ENCODE peak calls at places on chromosomes 4 and X, in six cellular contexts. One of them, this sample, is unnamed.

GRCh38 chr4:140315032-140315826 is 58.2 kb upstream of the SCOC start:
- DNase-seq in K562: no peak
- DNase-seq in HepG2: no peak
- DNase-seq in GM23338: no peak
- DNase-seq in HCT116: no peak
- DNase-seq in A549: no peak
- DNase-seq in this sample: no peak

GRCh38 chr4:21117771-21118170 is 417.5 kb downstream of the PACRGL start:
- DNase-seq in HCT116: no peak
- DNase-seq in K562: no peak
- DNase-seq in HepG2: no peak
- DNase-seq in A549: no peak
- DNase-seq in GM23338: no peak
- DNase-seq in this sample: no peak

GRCh38 chr4:63788271-63788670 is 621.0 kb downstream of the TECRL start:
- DNase-seq in HepG2: no peak
- DNase-seq in A549: no peak
- DNase-seq in K562: no peak
- DNase-seq in HCT116: no peak
- DNase-seq in GM23338: no peak
- DNase-seq in this sample: no peak

GRCh38 chr4:47784222-47784621 is 53.6 kb downstream of the CORIN start:
- DNase-seq in A549: no peak
- DNase-seq in HCT116: no peak
- DNase-seq in K562: no peak
- DNase-seq in HepG2: no peak
- DNase-seq in GM23338: no peak
- DNase-seq in this sample: no peak

GRCh38 chr4:45155081-45155777 is 428.9 kb upstream of the GNPDA2 start:
- DNase-seq in K562: no peak
- DNase-seq in HCT116: no peak
- DNase-seq in GM23338: no peak
- DNase-seq in HepG2: no peak
- DNase-seq in A549: no peak
- DNase-seq in this sample: no peak

GRCh38 chr4:76597423-76597979 is 162.5 kb downstream of the SHROOM3 start:
- DNase-seq in K562: no peak
- DNase-seq in HepG2: no peak
- DNase-seq in GM23338: no peak
- DNase-seq in HCT116: no peak
- DNase-seq in A549: no peak
- DNase-seq in this sample: no peak

GRCh38 chrX:51420610-51421009 is 75.8 kb downstream of the NUDT11 start:
- DNase-seq in HepG2: peak; percentile 5
- DNase-seq in GM23338: peak; percentile 72
- DNase-seq in A549: peak; percentile 43
- DNase-seq in K562: peak; percentile 17
- DNase-seq in HCT116: peak; percentile 23
- DNase-seq in this sample: peak; percentile 7

GRCh38 chr4:162285753-162286152 is 122.0 kb upstream of the FSTL5 start:
- DNase-seq in HCT116: no peak
- DNase-seq in K562: no peak
- DNase-seq in GM23338: no peak
- DNase-seq in HepG2: no peak
- DNase-seq in A549: no peak
- DNase-seq in this sample: no peak

GRCh38 chr4:103786593-103786992 is 66.8 kb upstream of the TACR3 start:
- DNase-seq in HepG2: no peak
- DNase-seq in A549: no peak
- DNase-seq in GM23338: no peak
- DNase-seq in HCT116: no peak
- DNase-seq in K562: no peak
- DNase-seq in this sample: no peak

GRCh38 chr4:16692021-16692420 is 206.4 kb downstream of the LDB2 start:
- DNase-seq in GM23338: no peak
- DNase-seq in HepG2: no peak
- DNase-seq in K562: no peak
- DNase-seq in A549: no peak
- DNase-seq in HCT116: no peak
- DNase-seq in this sample: no peak

GRCh38 chrX:150410513-150410912 is 47.4 kb downstream of the MAMLD1 start:
- DNase-seq in K562: no peak
- DNase-seq in HepG2: no peak
- DNase-seq in A549: no peak
- DNase-seq in HCT116: no peak
- DNase-seq in GM23338: no peak
- DNase-seq in this sample: no peak

GRCh38 chr4:21915761-21916160 is 32.8 kb downstream of the KCNIP4 start:
- DNase-seq in HCT116: no peak
- DNase-seq in HepG2: no peak
- DNase-seq in A549: no peak
- DNase-seq in GM23338: no peak
- DNase-seq in K562: no peak
- DNase-seq in this sample: no peak

GRCh38 chr4:88533937-88534750 is 10.6 kb upstream of the PYURF start:
- DNase-seq in HepG2: no peak
- DNase-seq in K562: no peak
- DNase-seq in A549: no peak
- DNase-seq in HCT116: no peak
- DNase-seq in GM23338: peak; percentile 23
- DNase-seq in this sample: no peak

GRCh38 chr4:15035152-15035551 is 32.9 kb downstream of the CPEB2 start:
- DNase-seq in HepG2: peak; percentile 25
- DNase-seq in GM23338: no peak
- DNase-seq in K562: no peak
- DNase-seq in HCT116: no peak
- DNase-seq in A549: no peak
- DNase-seq in this sample: no peak

GRCh38 chrX:95040104-95040503 is 1366.1 kb downstream of the FAM133A start:
- DNase-seq in K562: no peak
- DNase-seq in GM23338: no peak
- DNase-seq in HCT116: no peak
- DNase-seq in A549: no peak
- DNase-seq in HepG2: no peak
- DNase-seq in this sample: no peak

GRCh38 chrX:74585766-74586165 is 28.7 kb downstream of the RLIM start:
- DNase-seq in HCT116: no peak
- DNase-seq in GM23338: no peak
- DNase-seq in K562: no peak
- DNase-seq in A549: no peak
- DNase-seq in HepG2: no peak
- DNase-seq in this sample: no peak

GRCh38 chr4:78014889-78015886 is 41.9 kb upstream of the FRAS1 start:
- DNase-seq in HepG2: peak; percentile 91
- DNase-seq in K562: no peak
- DNase-seq in GM23338: no peak
- DNase-seq in A549: no peak
- DNase-seq in HCT116: no peak
- DNase-seq in this sample: no peak

GRCh38 chr4:150212927-150213326 is 134.7 kb downstream of the DCLK2 start:
- DNase-seq in HCT116: no peak
- DNase-seq in A549: no peak
- DNase-seq in K562: no peak
- DNase-seq in HepG2: no peak
- DNase-seq in GM23338: no peak
- DNase-seq in this sample: no peak

GRCh38 chrX:151713859-151714258 is 2.0 kb upstream of the FATE1 start:
- DNase-seq in HCT116: peak; percentile 2
- DNase-seq in HepG2: peak; percentile 0
- DNase-seq in K562: peak; percentile 53
- DNase-seq in GM23338: peak; percentile 62
- DNase-seq in A549: peak; percentile 37
- DNase-seq in this sample: peak; percentile 5

GRCh38 chr4:6460876-6461275 is 11.5 kb downstream of the PPP2R2C start:
- DNase-seq in K562: no peak
- DNase-seq in GM23338: no peak
- DNase-seq in A549: no peak
- DNase-seq in HCT116: no peak
- DNase-seq in HepG2: no peak
- DNase-seq in this sample: no peak

GRCh38 chr4:140004580-140005314 is 149.2 kb downstream of the MAML3 start:
- DNase-seq in HepG2: no peak
- DNase-seq in K562: no peak
- DNase-seq in GM23338: peak; percentile 73
- DNase-seq in A549: no peak
- DNase-seq in HCT116: no peak
- DNase-seq in this sample: no peak

GRCh38 chrX:11626351-11626750 is 39.4 kb downstream of the ARHGAP6 start:
- DNase-seq in HCT116: no peak
- DNase-seq in GM23338: no peak
- DNase-seq in A549: no peak
- DNase-seq in HepG2: no peak
- DNase-seq in K562: no peak
- DNase-seq in this sample: no peak

GRCh38 chr4:19786616-19787015 is 465.1 kb upstream of the SLIT2 start:
- DNase-seq in HepG2: no peak
- DNase-seq in A549: no peak
- DNase-seq in HCT116: no peak
- DNase-seq in K562: no peak
- DNase-seq in GM23338: no peak
- DNase-seq in this sample: no peak

GRCh38 chr4:89152972-89153371 is 41.6 kb downstream of the TIGD2 start:
- DNase-seq in A549: no peak
- DNase-seq in HCT116: no peak
- DNase-seq in HepG2: no peak
- DNase-seq in GM23338: peak; percentile 43
- DNase-seq in K562: no peak
- DNase-seq in this sample: no peak

GRCh38 chr4:82493721-82494425 is 63.5 kb downstream of the ENOPH1 start:
- DNase-seq in HepG2: no peak
- DNase-seq in HCT116: no peak
- DNase-seq in A549: no peak
- DNase-seq in K562: no peak
- DNase-seq in GM23338: no peak
- DNase-seq in this sample: no peak
- TF ChIP-seq REST in HepG2: no peak
- TF ChIP-seq REST in HCT116: no peak
- TF ChIP-seq REST in A549: no peak
- TF ChIP-seq REST in K562: no peak
- TF ChIP-seq REST in GM23338: no peak
- TF ChIP-seq REST in this sample: no peak

GRCh38 chr4:125316781-125317525 is 2.2 kb downstream of the FAT4 start:
- DNase-seq in HCT116: no peak
- DNase-seq in A549: peak; percentile 55
- DNase-seq in K562: no peak
- DNase-seq in HepG2: no peak
- DNase-seq in GM23338: peak; percentile 67
- DNase-seq in this sample: no peak
- H3K27ac ChIP-seq in HCT116: no peak overlapping the region
- H3K27ac ChIP-seq in A549: peak overlapping the region; percentile 60
- H3K27ac ChIP-seq in K562: no peak overlapping the region
- H3K27ac ChIP-seq in HepG2: no peak overlapping the region
- H3K27ac ChIP-seq in GM23338: no peak overlapping the region
- H3K27ac ChIP-seq in this sample: peak overlapping the region; percentile 76

GRCh38 chrX:119516157-119516702 is 48.0 kb downstream of the SLC25A5 start:
- DNase-seq in GM23338: peak; percentile 79
- DNase-seq in A549: peak; percentile 80
- DNase-seq in K562: peak; percentile 71
- DNase-seq in HCT116: peak; percentile 39
- DNase-seq in HepG2: peak; percentile 57
- DNase-seq in this sample: peak; percentile 62

GRCh38 chrX:119507206-119507605 is 39.0 kb downstream of the SLC25A5 start:
- DNase-seq in HepG2: no peak
- DNase-seq in K562: no peak
- DNase-seq in GM23338: no peak
- DNase-seq in A549: no peak
- DNase-seq in HCT116: no peak
- DNase-seq in this sample: no peak

GRCh38 chrX:119512145-119512800 is 44.0 kb downstream of the SLC25A5 start:
- DNase-seq in GM23338: peak; percentile 82
- DNase-seq in HCT116: peak; percentile 48
- DNase-seq in K562: peak; percentile 50
- DNase-seq in A549: peak; percentile 88
- DNase-seq in HepG2: peak; percentile 75
- DNase-seq in this sample: peak; percentile 56
- TF ChIP-seq REST in GM23338: no peak
- TF ChIP-seq REST in HCT116: no peak
- TF ChIP-seq REST in K562: no peak
- TF ChIP-seq REST in A549: no peak
- TF ChIP-seq REST in HepG2: no peak
- TF ChIP-seq REST in this sample: no peak

GRCh38 chr4:38149472-38149871 is 189.3 kb downstream of the PTTG2 start:
- DNase-seq in GM23338: no peak
- DNase-seq in HCT116: no peak
- DNase-seq in K562: no peak
- DNase-seq in HepG2: no peak
- DNase-seq in A549: no peak
- DNase-seq in this sample: no peak
- H3K27ac ChIP-seq in GM23338: no peak overlapping the region
- H3K27ac ChIP-seq in HCT116: no peak overlapping the region
- H3K27ac ChIP-seq in K562: no peak overlapping the region
- H3K27ac ChIP-seq in HepG2: no peak overlapping the region
- H3K27ac ChIP-seq in A549: no peak overlapping the region
- H3K27ac ChIP-seq in this sample: no peak overlapping the region

DNA sequence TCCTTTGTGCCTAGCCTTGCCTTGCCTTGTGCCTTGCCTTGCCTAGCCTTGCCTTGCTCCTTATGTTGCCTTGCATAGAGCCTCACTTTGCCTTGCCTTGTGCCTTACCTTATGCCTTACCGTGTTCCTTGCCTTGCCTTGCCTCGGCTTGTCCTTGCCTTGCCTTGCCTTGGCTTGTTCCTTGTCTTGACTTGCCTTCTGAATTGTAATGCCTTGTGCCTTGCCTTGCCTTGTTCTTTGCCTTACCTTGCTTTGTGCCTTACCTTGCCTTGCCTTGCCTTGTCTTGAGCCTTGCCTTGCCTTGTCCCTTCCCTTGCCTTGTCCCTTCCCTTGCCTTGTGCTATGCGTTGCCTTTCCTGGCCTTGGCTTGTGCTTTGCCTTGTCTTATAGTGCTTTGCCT is 90.2 kb downstream of the TAB3 start:
- DNase-seq in HCT116: no peak
- DNase-seq in A549: no peak
- DNase-seq in K562: no peak
- DNase-seq in GM23338: no peak
- DNase-seq in HepG2: no peak
- DNase-seq in this sample: no peak
- TF ChIP-seq REST in HCT116: no peak
- TF ChIP-seq REST in A549: no peak
- TF ChIP-seq REST in K562: no peak
- TF ChIP-seq REST in GM23338: no peak
- TF ChIP-seq REST in HepG2: no peak
- TF ChIP-seq REST in this sample: no peak

GRCh38 chrX:107739541-107739940 is 36.0 kb downstream of the TSC22D3 start:
- DNase-seq in A549: no peak
- DNase-seq in HepG2: no peak
- DNase-seq in GM23338: no peak
- DNase-seq in HCT116: no peak
- DNase-seq in K562: no peak
- DNase-seq in this sample: no peak

GRCh38 chrX:107742754-107743191 is 32.8 kb downstream of the TSC22D3 start:
- DNase-seq in HepG2: no peak
- DNase-seq in GM23338: no peak
- DNase-seq in K562: peak; percentile 9
- DNase-seq in A549: no peak
- DNase-seq in HCT116: no peak
- DNase-seq in this sample: no peak

GRCh38 chrX:107743995-107744394 is 31.6 kb downstream of the TSC22D3 start:
- DNase-seq in A549: no peak
- DNase-seq in HepG2: no peak
- DNase-seq in GM23338: no peak
- DNase-seq in K562: no peak
- DNase-seq in HCT116: no peak
- DNase-seq in this sample: no peak

GRCh38 chrX:107738768-107739167 is 36.8 kb downstream of the TSC22D3 start:
- DNase-seq in GM23338: no peak
- DNase-seq in A549: no peak
- DNase-seq in K562: no peak
- DNase-seq in HCT116: no peak
- DNase-seq in HepG2: no peak
- DNase-seq in this sample: no peak

GRCh38 chrX:107741318-107741813 is 34.2 kb downstream of the TSC22D3 start:
- DNase-seq in HCT116: no peak
- DNase-seq in A549: no peak
- DNase-seq in K562: no peak
- DNase-seq in HepG2: no peak
- DNase-seq in GM23338: no peak
- DNase-seq in this sample: no peak
- H3K27ac ChIP-seq in HCT116: no peak overlapping the region
- H3K27ac ChIP-seq in A549: peak overlapping the region; percentile 69
- H3K27ac ChIP-seq in K562: no peak overlapping the region
- H3K27ac ChIP-seq in HepG2: no peak overlapping the region
- H3K27ac ChIP-seq in GM23338: no peak overlapping the region
- H3K27ac ChIP-seq in this sample: no peak overlapping the region